ENCODE peak calls at places on chromosome 3, in ten cellular contexts. One of them, this sample, is unnamed.

GRCh38 chr3:19885468-19885867 is 48.5 kb downstream of the EFHB start:
- DNase-seq in lower lobe of right lung: no peak
- DNase-seq in heart right ventricle: no peak
- DNase-seq in mucosa of descending colon: peak; percentile 15
- DNase-seq in RWPE1: peak; percentile 20
- DNase-seq in GM20000: peak; percentile 52
- DNase-seq in foreskin fibroblast: peak; percentile 63
- DNase-seq in retinal pigment epithelial cell: no peak
- DNase-seq in BJ: no peak
- DNase-seq in MM.1S: peak; percentile 43
- DNase-seq in this sample: no peak

GRCh38 chr3:113242091-113242581 is 30.8 kb downstream of the BOC start:
- DNase-seq in BJ: peak; percentile 37
- DNase-seq in heart right ventricle: no peak
- DNase-seq in foreskin fibroblast: no peak
- DNase-seq in GM20000: no peak
- DNase-seq in lower lobe of right lung: no peak
- DNase-seq in RWPE1: no peak
- DNase-seq in mucosa of descending colon: no peak
- DNase-seq in retinal pigment epithelial cell: no peak
- DNase-seq in MM.1S: no peak
- DNase-seq in this sample: no peak

GRCh38 chr3:194203482-194204035 is 67.6 kb downstream of the HES1 start:
- DNase-seq in RWPE1: no peak
- DNase-seq in GM20000: peak; percentile 68
- DNase-seq in BJ: no peak
- DNase-seq in lower lobe of right lung: no peak
- DNase-seq in MM.1S: peak; percentile 75
- DNase-seq in foreskin fibroblast: no peak
- DNase-seq in heart right ventricle: no peak
- DNase-seq in retinal pigment epithelial cell: no peak
- DNase-seq in mucosa of descending colon: no peak
- DNase-seq in this sample: no peak

GRCh38 chr3:119894195-119894594 is 112.3 kb downstream of the NR1I2 start:
- DNase-seq in retinal pigment epithelial cell: no peak
- DNase-seq in MM.1S: no peak
- DNase-seq in BJ: no peak
- DNase-seq in heart right ventricle: no peak
- DNase-seq in foreskin fibroblast: no peak
- DNase-seq in lower lobe of right lung: no peak
- DNase-seq in GM20000: no peak
- DNase-seq in RWPE1: no peak
- DNase-seq in mucosa of descending colon: no peak
- DNase-seq in this sample: no peak

GRCh38 chr3:141152130-141152529 is 79.5 kb upstream of the PXYLP1 start:
- DNase-seq in BJ: no peak
- DNase-seq in heart right ventricle: no peak
- DNase-seq in GM20000: no peak
- DNase-seq in MM.1S: no peak
- DNase-seq in mucosa of descending colon: no peak
- DNase-seq in lower lobe of right lung: no peak
- DNase-seq in retinal pigment epithelial cell: no peak
- DNase-seq in RWPE1: no peak
- DNase-seq in foreskin fibroblast: no peak
- DNase-seq in this sample: no peak

GRCh38 chr3:156803949-156804741 is 22.0 kb upstream of the LEKR1 start:
- DNase-seq in heart right ventricle: no peak
- DNase-seq in RWPE1: no peak
- DNase-seq in GM20000: no peak
- DNase-seq in lower lobe of right lung: no peak
- DNase-seq in foreskin fibroblast: no peak
- DNase-seq in MM.1S: no peak
- DNase-seq in mucosa of descending colon: no peak
- DNase-seq in BJ: no peak
- DNase-seq in retinal pigment epithelial cell: no peak
- DNase-seq in this sample: no peak

GRCh38 chr3:29612536-29612935 is 331.7 kb downstream of the RBMS3 start:
- DNase-seq in BJ: no peak
- DNase-seq in heart right ventricle: no peak
- DNase-seq in MM.1S: no peak
- DNase-seq in retinal pigment epithelial cell: no peak
- DNase-seq in GM20000: no peak
- DNase-seq in foreskin fibroblast: peak; percentile 41
- DNase-seq in RWPE1: no peak
- DNase-seq in mucosa of descending colon: no peak
- DNase-seq in lower lobe of right lung: no peak
- DNase-seq in this sample: no peak

GRCh38 chr3:168476360-168476980 is 380.7 kb upstream of the GOLIM4 start:
- DNase-seq in lower lobe of right lung: no peak
- DNase-seq in RWPE1: no peak
- DNase-seq in BJ: no peak
- DNase-seq in heart right ventricle: no peak
- DNase-seq in GM20000: no peak
- DNase-seq in mucosa of descending colon: no peak
- DNase-seq in MM.1S: no peak
- DNase-seq in foreskin fibroblast: no peak
- DNase-seq in retinal pigment epithelial cell: no peak
- DNase-seq in this sample: no peak

GRCh38 chr3:50372349-50372748 is 13.0 kb upstream of the TMEM115 start:
- DNase-seq in BJ: no peak
- DNase-seq in GM20000: no peak
- DNase-seq in RWPE1: no peak
- DNase-seq in MM.1S: no peak
- DNase-seq in retinal pigment epithelial cell: no peak
- DNase-seq in heart right ventricle: no peak
- DNase-seq in foreskin fibroblast: no peak
- DNase-seq in mucosa of descending colon: peak; percentile 80
- DNase-seq in lower lobe of right lung: no peak
- DNase-seq in this sample: no peak

GRCh38 chr3:45666729-45667440 is 22.3 kb upstream of the SACM1L start:
- DNase-seq in RWPE1: no peak
- DNase-seq in BJ: no peak
- DNase-seq in GM20000: no peak
- DNase-seq in lower lobe of right lung: no peak
- DNase-seq in retinal pigment epithelial cell: no peak
- DNase-seq in MM.1S: no peak
- DNase-seq in mucosa of descending colon: no peak
- DNase-seq in foreskin fibroblast: peak; percentile 80
- DNase-seq in heart right ventricle: peak; percentile 65
- DNase-seq in this sample: no peak

GRCh38 chr3:139317660-139318430 is 26.0 kb upstream of the MRPS22 start:
- DNase-seq in MM.1S: no peak
- DNase-seq in lower lobe of right lung: no peak
- DNase-seq in RWPE1: peak; percentile 62
- DNase-seq in foreskin fibroblast: no peak
- DNase-seq in mucosa of descending colon: no peak
- DNase-seq in heart right ventricle: no peak
- DNase-seq in GM20000: no peak
- DNase-seq in retinal pigment epithelial cell: no peak
- DNase-seq in BJ: no peak
- DNase-seq in this sample: no peak

GRCh38 chr3:43288850-43289249 is 2.5 kb downstream of the SNRK start:
- DNase-seq in lower lobe of right lung: no peak
- DNase-seq in mucosa of descending colon: no peak
- DNase-seq in BJ: no peak
- DNase-seq in heart right ventricle: no peak
- DNase-seq in GM20000: no peak
- DNase-seq in MM.1S: no peak
- DNase-seq in RWPE1: no peak
- DNase-seq in foreskin fibroblast: no peak
- DNase-seq in retinal pigment epithelial cell: no peak
- DNase-seq in this sample: no peak

GRCh38 chr3:133880886-133881455 is 14.7 kb downstream of the RAB6B start:
- DNase-seq in MM.1S: no peak
- DNase-seq in GM20000: no peak
- DNase-seq in BJ: no peak
- DNase-seq in lower lobe of right lung: no peak
- DNase-seq in foreskin fibroblast: no peak
- DNase-seq in mucosa of descending colon: no peak
- DNase-seq in heart right ventricle: no peak
- DNase-seq in retinal pigment epithelial cell: no peak
- DNase-seq in RWPE1: no peak
- DNase-seq in this sample: no peak

GRCh38 chr3:14290631-14291385 is 111.6 kb upstream of the SLC6A6 start:
- DNase-seq in MM.1S: no peak
- DNase-seq in retinal pigment epithelial cell: no peak
- DNase-seq in mucosa of descending colon: peak; percentile 47
- DNase-seq in lower lobe of right lung: no peak
- DNase-seq in heart right ventricle: no peak
- DNase-seq in foreskin fibroblast: peak; percentile 41
- DNase-seq in BJ: peak; percentile 58
- DNase-seq in RWPE1: no peak
- DNase-seq in GM20000: no peak
- DNase-seq in this sample: no peak

GRCh38 chr3:3998140-3998977 is 199.1 kb downstream of the LRRN1 start:
- DNase-seq in MM.1S: peak; percentile 80
- DNase-seq in BJ: no peak
- DNase-seq in mucosa of descending colon: peak; percentile 55
- DNase-seq in heart right ventricle: no peak
- DNase-seq in GM20000: peak; percentile 21
- DNase-seq in foreskin fibroblast: no peak
- DNase-seq in lower lobe of right lung: no peak
- DNase-seq in RWPE1: no peak
- DNase-seq in retinal pigment epithelial cell: no peak
- DNase-seq in this sample: no peak

GRCh38 chr3:93924491-93924890 is 49.2 kb downstream of the PROS1 start:
- DNase-seq in heart right ventricle: no peak
- DNase-seq in retinal pigment epithelial cell: peak; percentile 1
- DNase-seq in RWPE1: no peak
- DNase-seq in lower lobe of right lung: no peak
- DNase-seq in BJ: no peak
- DNase-seq in GM20000: no peak
- DNase-seq in mucosa of descending colon: no peak
- DNase-seq in MM.1S: no peak
- DNase-seq in foreskin fibroblast: no peak
- DNase-seq in this sample: no peak

GRCh38 chr3:14377838-14378169 is 24.6 kb upstream of the SLC6A6 start:
- DNase-seq in mucosa of descending colon: peak; percentile 38
- DNase-seq in RWPE1: no peak
- DNase-seq in lower lobe of right lung: peak; percentile 79
- DNase-seq in retinal pigment epithelial cell: no peak
- DNase-seq in GM20000: no peak
- DNase-seq in BJ: no peak
- DNase-seq in foreskin fibroblast: no peak
- DNase-seq in heart right ventricle: no peak
- DNase-seq in MM.1S: no peak
- DNase-seq in this sample: peak; percentile 53

GRCh38 chr3:62361824-62362223 is 11.5 kb downstream of the FEZF2 start:
- DNase-seq in foreskin fibroblast: no peak
- DNase-seq in retinal pigment epithelial cell: no peak
- DNase-seq in mucosa of descending colon: no peak
- DNase-seq in BJ: no peak
- DNase-seq in lower lobe of right lung: no peak
- DNase-seq in MM.1S: no peak
- DNase-seq in heart right ventricle: no peak
- DNase-seq in RWPE1: no peak
- DNase-seq in GM20000: no peak
- DNase-seq in this sample: no peak

GRCh38 chr3:112984485-112984884 is 6.3 kb upstream of the GTPBP8 start:
- DNase-seq in heart right ventricle: no peak
- DNase-seq in MM.1S: peak; percentile 58
- DNase-seq in mucosa of descending colon: peak; percentile 40
- DNase-seq in RWPE1: no peak
- DNase-seq in BJ: no peak
- DNase-seq in foreskin fibroblast: no peak
- DNase-seq in retinal pigment epithelial cell: peak; percentile 11
- DNase-seq in lower lobe of right lung: no peak
- DNase-seq in GM20000: no peak
- DNase-seq in this sample: no peak

GRCh38 chr3:115040673-115041286 is 106.3 kb downstream of the ZBTB20 start:
- DNase-seq in heart right ventricle: no peak
- DNase-seq in foreskin fibroblast: peak; percentile 75
- DNase-seq in BJ: no peak
- DNase-seq in GM20000: peak; percentile 7
- DNase-seq in MM.1S: peak; percentile 36
- DNase-seq in mucosa of descending colon: peak; percentile 75
- DNase-seq in retinal pigment epithelial cell: no peak
- DNase-seq in RWPE1: peak; percentile 31
- DNase-seq in lower lobe of right lung: no peak
- DNase-seq in this sample: no peak
- TF ChIP-seq CTCF in heart right ventricle: peak; percentile 65
- TF ChIP-seq CTCF in foreskin fibroblast: peak; percentile 75
- TF ChIP-seq CTCF in BJ: peak; percentile 70
- TF ChIP-seq CTCF in GM20000: peak; percentile 71
- TF ChIP-seq CTCF in MM.1S: peak; percentile 77
- TF ChIP-seq CTCF in mucosa of descending colon: peak; percentile 59
- TF ChIP-seq CTCF in retinal pigment epithelial cell: peak; percentile 76
- TF ChIP-seq CTCF in RWPE1: peak; percentile 80
- TF ChIP-seq CTCF in lower lobe of right lung: peak; percentile 66
- TF ChIP-seq CTCF in this sample: peak; percentile 75

GRCh38 chr3:103609472-103609871 is 1174.7 kb downstream of the ZPLD1 start:
- DNase-seq in retinal pigment epithelial cell: no peak
- DNase-seq in mucosa of descending colon: no peak
- DNase-seq in foreskin fibroblast: no peak
- DNase-seq in heart right ventricle: no peak
- DNase-seq in GM20000: no peak
- DNase-seq in RWPE1: no peak
- DNase-seq in lower lobe of right lung: no peak
- DNase-seq in MM.1S: no peak
- DNase-seq in BJ: no peak
- DNase-seq in this sample: no peak
- TF ChIP-seq CTCF in retinal pigment epithelial cell: no peak
- TF ChIP-seq CTCF in mucosa of descending colon: no peak
- TF ChIP-seq CTCF in foreskin fibroblast: no peak
- TF ChIP-seq CTCF in heart right ventricle: no peak
- TF ChIP-seq CTCF in GM20000: no peak
- TF ChIP-seq CTCF in RWPE1: no peak
- TF ChIP-seq CTCF in lower lobe of right lung: no peak
- TF ChIP-seq CTCF in MM.1S: no peak
- TF ChIP-seq CTCF in BJ: no peak
- TF ChIP-seq CTCF in this sample: no peak

GRCh38 chr3:186621894-186622650 is 9.2 kb downstream of the AHSG start:
- DNase-seq in heart right ventricle: no peak
- DNase-seq in lower lobe of right lung: no peak
- DNase-seq in mucosa of descending colon: no peak
- DNase-seq in foreskin fibroblast: no peak
- DNase-seq in retinal pigment epithelial cell: no peak
- DNase-seq in GM20000: no peak
- DNase-seq in RWPE1: no peak
- DNase-seq in MM.1S: no peak
- DNase-seq in BJ: no peak
- DNase-seq in this sample: no peak
- TF ChIP-seq CTCF in heart right ventricle: no peak
- TF ChIP-seq CTCF in lower lobe of right lung: no peak
- TF ChIP-seq CTCF in mucosa of descending colon: no peak
- TF ChIP-seq CTCF in foreskin fibroblast: no peak
- TF ChIP-seq CTCF in retinal pigment epithelial cell: no peak
- TF ChIP-seq CTCF in GM20000: no peak
- TF ChIP-seq CTCF in RWPE1: no peak
- TF ChIP-seq CTCF in MM.1S: no peak
- TF ChIP-seq CTCF in BJ: no peak
- TF ChIP-seq CTCF in this sample: no peak

DNA sequence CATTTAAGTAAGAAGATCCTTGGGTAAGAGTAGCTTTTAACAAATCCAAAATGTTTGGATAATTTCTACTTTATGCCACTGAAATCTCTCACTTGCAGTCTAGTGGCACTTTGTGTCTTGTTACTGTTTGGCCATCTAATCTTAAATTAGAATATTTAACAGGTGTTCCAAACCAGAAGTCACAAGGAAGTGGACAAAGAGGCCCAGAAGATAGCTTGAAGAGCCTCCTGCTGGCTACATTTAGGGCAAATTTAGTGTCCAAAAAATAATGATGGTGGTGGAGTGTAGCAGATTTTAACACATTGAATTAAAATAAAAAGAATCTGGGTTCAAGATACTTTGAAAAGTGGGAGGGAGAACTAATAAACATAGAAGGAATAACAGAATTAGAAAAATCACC is 172.2 kb downstream of the GHSR start:
- DNase-seq in foreskin fibroblast: no peak
- DNase-seq in mucosa of descending colon: no peak
- DNase-seq in heart right ventricle: no peak
- DNase-seq in retinal pigment epithelial cell: no peak
- DNase-seq in RWPE1: no peak
- DNase-seq in BJ: no peak
- DNase-seq in lower lobe of right lung: no peak
- DNase-seq in MM.1S: peak; percentile 40
- DNase-seq in GM20000: peak; percentile 7
- DNase-seq in this sample: no peak
- TF ChIP-seq CTCF in foreskin fibroblast: no peak
- TF ChIP-seq CTCF in mucosa of descending colon: no peak
- TF ChIP-seq CTCF in heart right ventricle: peak; percentile 21
- TF ChIP-seq CTCF in retinal pigment epithelial cell: no peak
- TF ChIP-seq CTCF in RWPE1: no peak
- TF ChIP-seq CTCF in BJ: no peak
- TF ChIP-seq CTCF in lower lobe of right lung: no peak
- TF ChIP-seq CTCF in MM.1S: peak; percentile 47
- TF ChIP-seq CTCF in GM20000: no peak
- TF ChIP-seq CTCF in this sample: peak; percentile 47

This sample was measured in natural killer cell.